ENCODE peak calls at places on chromosomes 12 and 14, in five cellular contexts. N is stomach, S is astrocyte of the spinal cord, M is choroid plexus epithelial cell, Y is astrocyte of the cerebellum. V is an unnamed sample.

GRCh38 chr12:74401035-74401434 is 136.6 kb upstream of the ATXN7L3B start:
- DNase-seq in N (no peak), S (no peak), M (no peak), Y (no peak), V (no peak)

GRCh38 chr12:31531908-31532307 is 59.0 kb downstream of the DENND5B start:
- DNase-seq in N (no peak), S (no peak), M (no peak), Y (no peak), V (no peak)

GRCh38 chr14:94628578-94628977 is 16.4 kb downstream of the SERPINA3 start:
- DNase-seq in N (no peak), S (no peak), M (no peak), Y (no peak), V (no peak)

GRCh38 chr12:88816201-88816600 is 235.9 kb upstream of the KITLG start:
- DNase-seq in N (no peak), S (peak), M (no peak), Y (no peak), V (no peak)

GRCh38 chr12:113236539-113237354 is 15.5 kb downstream of the TPCN1 start:
- DNase-seq in N (peak), S (peak), M (no peak), Y (no peak), V (no peak)

GRCh38 chr14:59182641-59183040 is 5.8 kb upstream of the DAAM1 start:
- DNase-seq in N (no peak), S (no peak), M (no peak), Y (no peak), V (no peak)

GRCh38 chr14:35403397-35404245 is 928 bp downstream of the NFKBIA start:
- DNase-seq in N (peak), S (peak), M (peak), Y (peak), V (no peak)

GRCh38 chr14:33805593-33805992 is 145.3 kb downstream of the EGLN3 start:
- DNase-seq in N (no peak), S (no peak), M (no peak), Y (no peak), V (no peak)

GRCh38 chr12:111246477-111247011 is 122.4 kb downstream of the PHETA1 start:
- DNase-seq in N (no peak), S (no peak), M (no peak), Y (no peak), V (no peak)

GRCh38 chr14:47539065-47539464 is 136.3 kb downstream of the MDGA2 start:
- DNase-seq in N (no peak), S (peak), M (peak), Y (peak), V (no peak)

GRCh38 chr12:64373204-64373603 is 17.4 kb downstream of the C12orf56 start:
- DNase-seq in N (no peak), S (no peak), M (peak), Y (no peak), V (no peak)

GRCh38 chr12:30100736-30101135 is 317.0 kb upstream of the TMTC1 start:
- DNase-seq in N (no peak), S (peak), M (no peak), Y (peak), V (no peak)

GRCh38 chr12:30095511-30095910 is 311.8 kb upstream of the TMTC1 start:
- DNase-seq in N (no peak), S (no peak), M (no peak), Y (no peak), V (no peak)

DNA sequence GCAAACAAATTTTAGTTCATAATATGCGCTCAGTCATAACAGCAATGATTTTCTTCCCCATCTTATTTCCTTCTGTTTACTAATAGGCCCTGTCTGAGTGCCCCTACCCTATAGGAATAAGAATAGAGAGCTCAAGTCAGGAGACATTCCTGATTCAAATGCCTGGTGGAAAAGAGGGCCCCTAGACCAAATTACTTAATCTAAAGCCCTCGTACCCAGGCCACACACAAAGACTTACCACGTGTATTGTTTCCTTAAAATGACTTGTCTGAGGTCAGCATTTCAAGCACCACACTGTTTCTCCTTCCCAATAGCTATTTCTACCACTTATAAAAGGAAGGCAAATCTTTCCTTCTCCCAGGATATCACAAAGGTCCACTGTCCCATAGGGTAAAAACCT is 314.9 kb upstream of the TMTC1 start:
- DNase-seq in N (no peak), S (no peak), M (no peak), Y (no peak), V (no peak)
- H3K4me3 ChIP-seq in N (no peak), S (no peak), M (no peak), Y (no peak), V (no peak)

GRCh38 chr14:74784634-74785033 is 21.5 kb downstream of the YLPM1 start:
- DNase-seq in N (no peak), S (no peak), M (no peak), Y (no peak), V (no peak)

GRCh38 chr14:74786916-74787315 is 23.8 kb downstream of the YLPM1 start:
- DNase-seq in N (no peak), S (no peak), M (no peak), Y (no peak), V (no peak)

GRCh38 chr14:74785056-74785613 is 22.0 kb downstream of the YLPM1 start:
- DNase-seq in N (no peak), S (no peak), M (no peak), Y (no peak), V (no peak)
- TF ChIP-seq CTCF in N (no peak), S (no peak), M (no peak), Y (no peak), V (no peak)

GRCh38 chr12:16344269-16344668 is 3.2 kb upstream of the MGST1 start:
- DNase-seq in N (no peak), S (no peak), M (peak), Y (no peak), V (no peak)
- H3K4me3 ChIP-seq in N (no peak), S (no peak), M (no peak), Y (no peak), V (no peak)

GRCh38 chr14:77151918-77152588 is 10.5 kb upstream of the ZDHHC22 start:
- DNase-seq in N (no peak), S (no peak), M (peak), Y (no peak), V (no peak)
- TF ChIP-seq CTCF in N (no peak), S (no peak), M (peak), Y (no peak), V (peak)

GRCh38 chr12:94717112-94717511 is 66.8 kb upstream of the TMCC3 start:
- DNase-seq in N (no peak), S (no peak), M (no peak), Y (no peak), V (no peak)

GRCh38 chr12:94717656-94718055 is 67.3 kb upstream of the TMCC3 start:
- DNase-seq in N (no peak), S (no peak), M (no peak), Y (no peak), V (no peak)

GRCh38 chr12:94722664-94723063 is 72.3 kb upstream of the TMCC3 start:
- DNase-seq in N (no peak), S (no peak), M (no peak), Y (no peak), V (no peak)

GRCh38 chr12:94718114-94718513 is 67.8 kb upstream of the TMCC3 start:
- DNase-seq in N (no peak), S (peak), M (peak), Y (no peak), V (no peak)

GRCh38 chr12:94721173-94721572 is 70.8 kb upstream of the TMCC3 start:
- DNase-seq in N (no peak), S (no peak), M (no peak), Y (no peak), V (no peak)
- H3K4me3 ChIP-seq in N (no peak), S (no peak), M (no peak), Y (no peak), V (no peak)

GRCh38 chr12:4307593-4308333 is 13.2 kb upstream of the TIGAR start:
- DNase-seq in N (peak), S (peak), M (peak), Y (peak), V (peak)
- TF ChIP-seq CTCF in N (peak), S (peak), M (peak), Y (peak), V (peak)

GRCh38 chr12:54007538-54008259 is 1.1 kb upstream of the HOXC8 start:
- DNase-seq in N (no peak), S (no peak), M (no peak), Y (no peak), V (no peak)

GRCh38 chr12:54010053-54010971 is 1.5 kb downstream of the HOXC8 start:
- DNase-seq in N (no peak), S (no peak), M (no peak), Y (no peak), V (no peak)

GRCh38 chr12:54010972-54011664 is 2.3 kb downstream of the HOXC8 start:
- DNase-seq in N (no peak), S (no peak), M (no peak), Y (no peak), V (no peak)

GRCh38 chr12:54008260-54008552 is 579 bp upstream of the HOXC8 start:
- DNase-seq in N (no peak), S (no peak), M (no peak), Y (no peak), V (no peak)

DNA sequence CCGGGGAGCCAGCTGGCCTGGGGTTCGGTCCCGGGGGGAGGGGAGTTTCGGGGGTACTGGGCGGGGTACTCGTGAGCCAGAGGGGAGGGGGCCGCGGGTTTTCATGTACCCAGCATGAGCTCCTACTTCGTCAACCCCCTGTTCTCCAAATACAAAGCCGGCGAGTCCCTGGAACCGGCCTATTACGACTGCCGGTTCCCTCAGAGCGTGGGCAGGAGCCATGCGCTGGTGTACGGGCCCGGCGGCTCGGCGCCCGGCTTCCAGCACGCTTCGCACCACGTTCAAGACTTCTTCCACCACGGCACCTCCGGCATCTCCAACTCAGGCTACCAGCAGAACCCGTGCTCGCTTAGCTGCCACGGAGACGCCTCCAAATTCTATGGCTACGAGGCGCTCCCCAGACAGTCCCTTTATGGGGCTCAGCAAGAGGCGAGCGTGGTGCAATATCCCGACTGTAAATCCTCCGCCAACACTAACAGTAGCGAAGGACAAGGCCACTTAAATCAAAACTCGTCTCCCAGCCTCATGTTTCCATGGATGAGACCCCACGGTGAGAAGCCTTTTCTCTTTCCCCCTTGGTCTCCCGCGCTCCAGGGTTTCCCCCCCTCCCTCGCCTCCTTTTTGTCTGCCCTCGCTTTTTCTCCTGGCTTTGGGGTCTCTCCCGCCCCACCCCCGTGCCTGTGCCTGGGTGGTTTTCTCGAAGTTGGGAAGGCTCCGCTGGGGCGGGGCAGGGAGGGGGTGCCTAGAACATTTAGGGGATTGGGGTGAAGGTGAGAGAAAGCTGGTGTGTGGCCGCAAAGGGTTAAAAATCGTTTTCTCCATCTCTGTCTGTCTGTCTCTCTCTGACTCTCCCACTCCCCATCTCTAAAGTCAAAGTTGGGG is 627 bp downstream of the HOXC8 start:
- DNase-seq in N (no peak), S (no peak), M (no peak), Y (no peak), V (no peak)
- H3K4me3 ChIP-seq in N (peak), S (peak), M (no peak), Y (no peak), V (peak)

DNA sequence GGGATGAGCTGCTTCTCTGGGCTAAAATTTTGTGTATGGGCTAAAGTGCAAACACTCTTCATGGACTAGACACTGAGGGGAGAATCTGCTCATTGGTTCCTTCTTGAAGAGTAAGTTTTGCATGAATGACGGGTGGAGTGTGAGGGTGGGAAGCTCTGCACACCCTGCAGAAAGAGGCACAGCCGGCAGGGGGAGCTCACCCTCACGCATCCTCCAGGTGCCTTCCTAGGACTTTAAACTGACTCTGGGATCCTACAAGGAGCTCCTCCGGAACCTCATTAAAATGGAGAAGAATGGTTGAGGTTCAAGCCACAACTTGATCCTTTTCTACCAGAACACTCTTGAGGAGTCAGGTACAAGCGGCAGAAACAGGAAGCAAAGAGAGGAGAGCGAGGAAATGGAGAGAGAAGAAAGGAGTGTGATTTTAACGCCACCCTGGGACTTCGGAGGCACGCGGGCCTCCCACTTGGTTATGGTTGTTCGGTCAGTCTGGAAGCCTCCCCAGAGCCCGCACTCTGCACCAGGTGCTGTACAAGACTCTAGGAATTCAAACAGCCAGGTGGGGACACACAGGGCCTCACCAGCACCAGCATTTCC is 87.5 kb downstream of the SETD3 start:
- DNase-seq in N (peak), S (no peak), M (peak), Y (no peak), V (no peak)
- TF ChIP-seq CTCF in N (peak), S (peak), M (peak), Y (peak), V (peak)

GRCh38 chr14:100587763-100588411 is 670 bp upstream of the BEGAIN start:
- DNase-seq in N (no peak), S (no peak), M (no peak), Y (no peak), V (no peak)
- H3K4me3 ChIP-seq in N (no peak), S (no peak), M (no peak), Y (no peak), V (no peak)